ENCODE peak calls at places on chromosomes 12 and 14, in six cellular contexts. Z is mucosa of descending colon, R is heart left ventricle, P is tibial artery, I is lower lobe of right lung, H is fibroblast of the aortic adventitia. E is an unnamed sample.

GRCh38 chr12:75488553-75488952 is 8.0 kb downstream of the GLIPR1 start:
- DNase-seq in Z (no peak), I (no peak), H (peak; percentile 62), R (no peak), P (no peak), E (peak; percentile 35)

GRCh38 chr12:96093543-96094196 is 58.3 kb upstream of the LTA4H start:
- DNase-seq in H (no peak), P (no peak), I (no peak), Z (no peak), R (no peak), E (no peak)

GRCh38 chr14:39229601-39230110 is 4.1 kb upstream of the MIA2 start:
- DNase-seq in H (no peak), I (no peak), Z (no peak), P (no peak), R (no peak), E (no peak)

GRCh38 chr12:2172040-2172439 is 119.3 kb downstream of the CACNA1C start:
- DNase-seq in R (no peak), H (no peak), P (no peak), Z (no peak), I (no peak), E (no peak)

GRCh38 chr14:104473244-104473565 is 106.4 kb upstream of the C14orf180 start:
- DNase-seq in P (no peak), H (no peak), R (no peak), I (no peak), Z (no peak), E (no peak)

GRCh38 chr14:81435578-81436295 is 35.6 kb upstream of the STON2 start:
- DNase-seq in H (peak; percentile 28), R (peak; percentile 42), P (peak; percentile 44), Z (peak; percentile 61), I (peak; percentile 56), E (no peak)

GRCh38 chr12:116673713-116674112 is 64.2 kb downstream of the SPRING1 start:
- DNase-seq in I (no peak), P (no peak), Z (no peak), H (no peak), R (no peak), E (peak; percentile 20)

GRCh38 chr12:70264067-70264867 is 21.0 kb downstream of the CNOT2 start:
- DNase-seq in H (no peak), I (no peak), P (no peak), Z (no peak), R (no peak), E (no peak)

GRCh38 chr14:100979780-100980179 is 76.3 kb upstream of the RTL1 start:
- DNase-seq in H (peak; percentile 65), I (no peak), R (no peak), Z (no peak), P (no peak), E (peak; percentile 74)

GRCh38 chr12:107654866-107655265 is 30.7 kb upstream of the PWP1 start:
- DNase-seq in I (no peak), H (no peak), P (no peak), R (no peak), Z (no peak), E (no peak)

GRCh38 chr12:107655281-107656065 is 30.1 kb upstream of the PWP1 start:
- DNase-seq in H (no peak), R (no peak), Z (no peak), I (no peak), P (no peak), E (peak; percentile 19)

GRCh38 chr12:107657621-107658020 is 28.0 kb upstream of the PWP1 start:
- DNase-seq in Z (no peak), H (no peak), R (no peak), I (no peak), P (no peak), E (no peak)

GRCh38 chr12:107657133-107657532 is 28.5 kb upstream of the PWP1 start:
- DNase-seq in H (no peak), I (no peak), P (no peak), Z (no peak), R (no peak), E (no peak)

GRCh38 chr12:107656302-107656701 is 29.3 kb upstream of the PWP1 start:
- DNase-seq in R (no peak), P (no peak), H (no peak), Z (no peak), I (no peak), E (no peak)
- TF ChIP-seq CTCF in R (no peak), P (no peak), H (no peak), Z (no peak), I (no peak), E (no peak)

DNA sequence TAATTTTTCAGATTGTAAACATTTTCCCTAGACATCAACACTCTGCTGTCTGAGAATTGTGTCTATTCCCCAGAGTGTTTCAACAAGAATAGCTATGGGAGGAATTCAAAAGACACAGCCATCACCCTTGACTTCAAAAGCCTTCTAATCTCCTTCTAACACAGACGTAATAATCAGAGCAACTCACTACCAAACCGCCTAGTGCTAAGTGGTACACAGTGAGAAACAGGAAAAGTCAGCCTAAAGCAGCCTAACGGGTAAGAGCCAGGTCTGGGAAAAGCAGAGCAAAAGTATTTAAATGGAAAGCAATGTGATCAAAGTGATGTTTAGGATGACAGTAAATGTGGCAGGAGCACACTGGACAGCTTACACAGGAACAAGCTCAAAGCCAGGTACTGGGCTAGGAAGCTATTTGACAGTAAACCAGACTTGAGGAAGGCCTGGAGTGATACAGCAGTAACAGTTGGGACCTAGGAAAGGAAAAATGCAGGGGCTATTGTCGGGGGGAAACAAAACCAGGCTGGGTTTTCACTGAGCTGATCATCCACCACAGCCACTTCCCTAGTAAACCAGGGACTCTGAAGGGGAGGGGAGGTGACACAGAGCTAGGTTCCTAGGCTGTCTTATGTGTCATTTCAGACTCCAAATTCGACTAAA is 29.4 kb downstream of the CORO1C start:
- DNase-seq in Z (no peak), R (no peak), P (no peak), I (no peak), H (peak; percentile 90), E (no peak)
- H3K4me3 ChIP-seq in Z (no peak overlapping the region), R (no peak overlapping the region), P (peak overlapping the region; percentile 22), I (no peak overlapping the region), H (peak overlapping the region; percentile 16), E (no peak overlapping the region)

GRCh38 chr12:130871286-130872178 is at the start of gene RAN:
- DNase-seq in Z (peak; percentile 96), H (peak; percentile 91), P (peak; percentile 81), I (peak; percentile 96), R (peak; percentile 92), E (peak; percentile 96)

GRCh38 chr12:130873106-130873795 is 1.4 kb downstream of the RAN start:
- DNase-seq in R (no peak), I (no peak), Z (no peak), P (no peak), H (peak; percentile 7), E (no peak)

GRCh38 chr12:130872179-130873096 is 572 bp downstream of the RAN start:
- DNase-seq in P (no peak), R (peak; percentile 39), H (peak; percentile 19), I (peak; percentile 61), Z (peak; percentile 67), E (peak; percentile 53)

GRCh38 chr12:130868412-130868811 is 3.5 kb upstream of the RAN start:
- DNase-seq in H (no peak), I (no peak), P (no peak), Z (no peak), R (no peak), E (no peak)

DNA sequence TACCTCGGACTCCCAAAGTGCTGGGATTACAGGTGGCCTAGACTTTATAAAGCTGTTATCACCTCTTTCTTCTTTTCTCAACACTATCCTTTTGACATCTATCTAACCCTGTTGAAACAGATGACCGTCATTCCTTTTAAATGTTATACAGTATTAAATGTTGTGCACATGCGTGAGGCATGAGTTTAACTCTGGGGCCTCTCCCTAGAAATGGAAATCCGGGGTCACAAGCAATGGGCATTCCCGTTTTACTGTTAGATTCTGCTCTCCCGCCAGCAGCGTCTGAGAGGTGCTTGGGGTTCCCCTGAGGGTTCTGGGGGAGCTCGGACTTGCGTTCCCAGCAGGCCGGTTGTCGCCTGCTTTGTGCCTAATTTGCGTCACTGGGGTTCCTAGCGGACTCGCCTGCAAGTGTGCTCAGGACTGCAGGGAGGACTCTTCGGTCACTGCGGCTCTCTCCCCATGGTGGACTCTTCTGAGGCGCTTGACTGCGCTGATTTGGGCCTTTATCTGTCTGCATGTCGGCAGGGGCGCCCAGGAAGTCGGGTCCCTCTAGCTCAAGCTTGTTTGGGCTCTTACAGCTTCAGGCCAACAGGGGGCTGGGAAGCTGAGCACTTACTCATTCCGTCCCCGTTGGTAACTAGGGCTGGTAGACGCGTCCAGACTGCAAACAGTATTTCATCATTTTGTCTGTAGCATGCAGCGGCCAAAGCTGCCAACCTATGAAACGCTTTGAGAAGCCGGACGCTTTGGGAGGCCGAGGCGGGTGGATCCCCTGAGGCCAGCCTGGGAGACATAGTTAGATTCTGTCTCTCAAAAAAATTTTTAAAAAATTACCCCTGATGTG is 1.2 kb upstream of the RAN start:
- DNase-seq in P (peak; percentile 82), I (peak; percentile 78), R (peak; percentile 42), H (peak; percentile 96), Z (peak; percentile 72), E (peak; percentile 89)
- TF ChIP-seq CTCF in P (peak; percentile 28), I (peak; percentile 51), R (peak; percentile 22), H (peak; percentile 81), Z (peak; percentile 15), E (peak; percentile 72)

GRCh38 chr14:73589128-73589527 is 2.5 kb upstream of the ACOT4 start:
- DNase-seq in P (no peak), R (no peak), I (no peak), Z (no peak), H (no peak), E (no peak)

GRCh38 chr14:73594491-73594890 is 2.8 kb downstream of the ACOT4 start:
- DNase-seq in H (no peak), Z (no peak), I (no peak), P (no peak), R (no peak), E (no peak)

DNA sequence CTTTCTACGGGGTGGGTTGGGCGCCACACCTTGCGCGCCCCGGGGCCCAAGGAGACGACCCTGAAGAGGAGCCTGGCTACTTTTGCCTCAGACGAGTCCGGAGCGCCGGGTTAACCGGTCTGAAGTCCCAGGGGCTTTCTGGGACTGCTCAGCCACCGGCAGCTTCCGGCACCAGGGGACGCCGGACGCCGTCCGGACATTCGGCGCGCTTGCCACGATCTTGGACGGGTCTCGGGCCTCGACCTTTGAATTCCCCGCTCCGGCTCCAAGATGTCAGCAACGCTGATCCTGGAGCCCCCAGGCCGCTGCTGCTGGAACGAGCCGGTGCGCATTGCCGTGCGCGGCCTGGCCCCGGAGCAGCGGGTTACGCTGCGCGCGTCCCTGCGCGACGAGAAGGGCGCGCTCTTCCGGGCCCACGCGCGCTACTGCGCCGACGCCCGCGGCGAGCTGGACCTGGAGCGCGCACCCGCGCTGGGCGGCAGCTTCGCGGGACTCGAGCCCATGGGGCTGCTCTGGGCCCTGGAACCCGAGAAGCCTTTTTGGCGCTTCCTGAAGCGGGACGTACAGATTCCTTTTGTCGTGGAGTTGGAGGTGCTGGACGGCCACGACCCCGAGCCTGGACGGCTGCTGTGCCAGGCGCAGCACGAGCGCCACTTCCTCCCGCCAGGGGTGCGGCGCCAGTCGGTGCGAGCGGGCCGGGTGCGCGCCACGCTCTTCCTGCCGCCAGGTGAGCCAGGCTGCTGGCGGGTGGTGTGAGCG is at the start of gene ACOT4:
- DNase-seq in I (peak; percentile 66), H (peak; percentile 23), P (no peak), Z (peak; percentile 69), R (no peak), E (peak; percentile 62)
- H3K4me3 ChIP-seq in I (peak within 1 kb of the TSS; percentile 72), H (peak within 1 kb of the TSS; percentile 58), P (peak within 1 kb of the TSS; percentile 52), Z (peak within 1 kb of the TSS; percentile 44), R (peak within 1 kb of the TSS; percentile 90), E (peak within 1 kb of the TSS; percentile 53)

GRCh38 chr12:47982770-47983169 is 19.4 kb downstream of the TMEM106C start:
- DNase-seq in I (no peak), P (no peak), H (no peak), R (no peak), Z (no peak), E (no peak)
- TF ChIP-seq CTCF in I (no peak), P (no peak), H (no peak), R (no peak), Z (no peak), E (no peak)

GRCh38 chr12:54588892-54589291 is 433 bp upstream of the PPP1R1A start:
- DNase-seq in P (no peak), H (no peak), Z (no peak), I (no peak), R (no peak), E (no peak)
- H3K4me3 ChIP-seq in P (peak overlapping the region; percentile 80), H (no peak overlapping the region), Z (no peak overlapping the region), I (peak overlapping the region; percentile 34), R (peak overlapping the region; percentile 74), E (no peak overlapping the region)

E was measured in foreskin fibroblast.